ENCODE peak calls at places on chromosomes 16 and 17, in nine cellular contexts. E is nucleus accumbens; A is EH; Y is stimulated activated CD4-positive, alpha-beta T cell treated with anti-CD3 and anti-CD28 coated beads, Interleukin-2, amount 100 ng/mL, for 24 hours; M is tibial nerve; N is activated naive CD4-positive, alpha-beta T cell treated with anti-CD3 and anti-CD28 coated beads, Interleukin-2, amount 50 U/mL, for 16 hours; C is A549; O is cardiac muscle cell; Q is AML-193. X is an unnamed sample.
A peak's percentile ranks its signal among the peaks of the same experiment; 100 is the strongest.

GRCh38 chr17:81129289-81129688 is 36.0 kb upstream of the PVALEF start:
- DNase-seq in E (no peak), A (no peak), Y (no peak), M (no peak), N (no peak), C (no peak), O (no peak), Q (no peak), X (no peak)

GRCh38 chr16:89183463-89183862 is 11.9 kb downstream of the CDH15 start:
- DNase-seq in E (no peak), A (no peak), Y (no peak), M (no peak), N (no peak), C (no peak), O (no peak), Q (no peak), X (no peak)

GRCh38 chr16:2250652-2251280 is 621 bp downstream of the ECI1 start:
- DNase-seq in E (no peak), A (peak; percentile 38), Y (peak; percentile 60), M (no peak), N (peak; percentile 59), C (peak; percentile 67), O (no peak), Q (no peak), X (no peak)

GRCh38 chr16:87333101-87333500 is 15.9 kb upstream of the C16orf95 start:
- DNase-seq in E (no peak), A (no peak), Y (no peak), M (no peak), N (no peak), C (no peak), O (no peak), Q (no peak), X (no peak)

GRCh38 chr17:80949451-80950421 is 41.9 kb upstream of the CHMP6 start:
- DNase-seq in E (no peak), A (no peak), Y (no peak), M (no peak), N (no peak), C (no peak), O (no peak), Q (no peak), X (no peak)

GRCh38 chr17:50516980-50517379 is 8.7 kb downstream of the MYCBPAP start:
- DNase-seq in E (no peak), A (no peak), Y (no peak), M (no peak), N (no peak), C (no peak), O (no peak), Q (no peak), X (no peak)

GRCh38 chr16:57354311-57354710 is 4.3 kb upstream of the CCL22 start:
- DNase-seq in E (no peak), A (no peak), Y (no peak), M (no peak), N (no peak), C (no peak), O (no peak), Q (no peak), X (no peak)

GRCh38 chr17:57284984-57285646 is 28.8 kb downstream of the MSI2 start:
- DNase-seq in E (no peak), A (no peak), Y (peak; percentile 52), M (no peak), N (peak; percentile 22), C (no peak), O (no peak), Q (peak; percentile 83), X (no peak)

GRCh38 chr17:29124135-29124930 is 55.9 kb downstream of the MYO18A start:
- DNase-seq in E (no peak), A (peak; percentile 83), Y (peak; percentile 39), M (no peak), N (no peak), C (peak; percentile 82), O (peak; percentile 74), Q (peak; percentile 88), X (no peak)

GRCh38 chr16:22948603-22949368 is 134.8 kb downstream of the HS3ST2 start:
- DNase-seq in E (no peak), A (peak; percentile 60), Y (peak; percentile 61), M (peak; percentile 54), N (peak; percentile 30), C (peak; percentile 80), O (peak; percentile 57), Q (peak; percentile 63), X (peak; percentile 39)

GRCh38 chr17:45050680-45051059 is 762 bp downstream of the DCAKD start:
- DNase-seq in E (no peak), A (peak; percentile 37), Y (peak; percentile 47), M (no peak), N (peak; percentile 42), C (peak; percentile 37), O (no peak), Q (no peak), X (no peak)

GRCh38 chr17:71649986-71650385 is 470.8 kb upstream of the SOX9 start:
- DNase-seq in E (no peak), A (peak; percentile 54), Y (no peak), M (no peak), N (no peak), C (no peak), O (no peak), Q (no peak), X (no peak)

GRCh38 chr17:56431736-56432135 is 161.8 kb upstream of the NOG start:
- DNase-seq in E (no peak), A (peak; percentile 67), Y (no peak), M (no peak), N (no peak), C (no peak), O (no peak), Q (no peak), X (no peak)